ENCODE peak calls at places on chromosome 19, in five cellular contexts. C, J, F, M and G are unnamed samples.
A peak's percentile ranks its signal among the peaks of the same experiment; 100 is the strongest.

GRCh38 chr19:16928916-16929315 is 40.1 kb downstream of the F2RL3 start:
- DNase-seq in C (no peak), J (no peak), F (no peak), M (no peak), G (no peak)

GRCh38 chr19:36627057-36627456 is 21.9 kb downstream of the ZNF382 start:
- DNase-seq in C (no peak), J (no peak), F (no peak), M (no peak), G (no peak)

GRCh38 chr19:15249912-15250634 is 17.8 kb upstream of the EPHX3 start:
- DNase-seq in C (no peak), J (no peak), F (peak; percentile 92), M (peak; percentile 92), G (peak; percentile 78)

GRCh38 chr19:16034180-16034579 is 42.1 kb upstream of the TPM4 start:
- DNase-seq in C (no peak), J (no peak), F (no peak), M (no peak), G (no peak)

GRCh38 chr19:1308718-1309117 is 23.0 kb downstream of the EFNA2 start:
- DNase-seq in C (no peak), J (no peak), F (no peak), M (no peak), G (no peak)

GRCh38 chr19:41413947-41414346 is 13.2 kb downstream of the B3GNT8 start:
- DNase-seq in C (no peak), J (no peak), F (no peak), M (no peak), G (no peak)

GRCh38 chr19:57028804-57029525 is 90.8 kb upstream of the USP29 start:
- DNase-seq in C (no peak), J (no peak), F (no peak), M (no peak), G (no peak)

GRCh38 chr19:36340786-36341386 is 38.1 kb downstream of the ZFP14 start:
- DNase-seq in C (no peak), J (no peak), F (no peak), M (no peak), G (no peak)

GRCh38 chr19:53328967-53329366 is 4.6 kb upstream of the ZNF845 start:
- DNase-seq in C (no peak), J (peak; percentile 34), F (peak; percentile 51), M (peak; percentile 3), G (no peak)

GRCh38 chr19:3620817-3621547 is 5.6 kb downstream of the CACTIN start:
- DNase-seq in C (no peak), J (no peak), F (no peak), M (no peak), G (no peak)

GRCh38 chr19:51808333-51808986 is 13.5 kb downstream of the FPR3 start:
- DNase-seq in C (no peak), J (no peak), F (peak; percentile 79), M (peak; percentile 18), G (no peak)

GRCh38 chr19:42271861-42272534 is 2.9 kb downstream of the CIC start:
- DNase-seq in C (no peak), J (no peak), F (no peak), M (no peak), G (no peak)

GRCh38 chr19:55112246-55112780 is 5.1 kb downstream of the PPP1R12C start:
- DNase-seq in C (no peak), J (no peak), F (no peak), M (no peak), G (no peak)

GRCh38 chr19:29378126-29378525 is 147.7 kb upstream of the VSTM2B start:
- DNase-seq in C (no peak), J (no peak), F (no peak), M (no peak), G (no peak)

GRCh38 chr19:31126236-31126635 is 223.0 kb downstream of the TSHZ3 start:
- DNase-seq in C (no peak), J (no peak), F (no peak), M (peak; percentile 50), G (no peak)

GRCh38 chr19:33505823-33506222 is 15.8 kb downstream of the PEPD start:
- DNase-seq in C (no peak), J (no peak), F (no peak), M (no peak), G (no peak)

DNA sequence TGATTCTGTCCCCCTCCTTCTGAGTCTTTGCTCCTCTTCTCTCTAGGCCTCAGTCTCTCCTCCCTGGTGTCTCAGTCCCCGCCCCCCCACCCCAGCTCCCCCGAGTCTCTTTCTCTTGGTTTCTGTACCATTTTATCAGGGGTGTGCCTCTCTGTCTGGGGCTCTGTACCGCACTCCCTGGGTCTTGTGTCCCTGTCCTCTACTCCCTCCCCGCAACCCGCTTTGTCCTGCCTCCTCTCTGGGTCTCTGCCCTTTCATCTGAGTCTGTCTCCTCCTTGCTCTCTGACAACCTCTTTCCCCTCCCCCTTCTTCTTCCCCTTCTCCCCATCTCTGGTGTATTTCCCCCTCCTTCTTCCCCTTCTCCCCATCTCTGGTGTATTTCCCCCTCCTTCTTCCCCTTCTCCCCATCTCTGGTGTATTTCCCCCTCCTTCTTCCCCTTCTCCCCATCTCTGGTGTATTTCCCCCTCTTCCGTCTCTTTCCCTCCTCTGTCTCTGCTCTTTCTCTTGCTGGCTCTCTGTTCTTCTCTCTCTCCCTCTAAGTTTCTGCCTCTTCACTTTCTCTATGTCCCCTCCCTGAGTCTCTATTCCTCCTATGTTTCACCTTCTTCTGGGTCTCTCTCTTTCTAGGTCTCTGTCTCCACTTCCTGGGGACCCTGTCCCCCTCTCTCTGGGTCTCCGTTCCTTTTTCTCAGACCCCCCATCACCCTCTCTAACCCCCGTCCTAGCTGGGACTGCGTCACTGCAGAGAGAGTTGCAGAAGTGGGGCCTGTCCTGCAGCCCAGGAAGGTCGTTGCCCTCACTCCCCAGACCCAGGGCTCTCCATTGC is 2.2 kb upstream of the KCNC3 start:
- DNase-seq in C (no peak), J (no peak), F (no peak), M (no peak), G (no peak)
- H3K4me3 ChIP-seq in C (no peak overlapping the region), J (peak overlapping the region; percentile 48), F (no peak overlapping the region), M (no peak overlapping the region), G (no peak overlapping the region)

GRCh38 chr19:48867119-48867921 is 1.1 kb downstream of the PLEKHA4 start:
- DNase-seq in C (no peak), J (no peak), F (no peak), M (no peak), G (no peak)

GRCh38 chr19:48868196-48868886 is at the start of gene PLEKHA4:
- DNase-seq in C (no peak), J (no peak), F (peak; percentile 50), M (peak; percentile 38), G (no peak)

GRCh38 chr19:48867922-48868195 is 558 bp downstream of the PLEKHA4 start:
- DNase-seq in C (no peak), J (no peak), F (no peak), M (no peak), G (no peak)

GRCh38 chr19:48870048-48870447 is 1.6 kb upstream of the PLEKHA4 start:
- DNase-seq in C (no peak), J (no peak), F (no peak), M (no peak), G (no peak)

DNA sequence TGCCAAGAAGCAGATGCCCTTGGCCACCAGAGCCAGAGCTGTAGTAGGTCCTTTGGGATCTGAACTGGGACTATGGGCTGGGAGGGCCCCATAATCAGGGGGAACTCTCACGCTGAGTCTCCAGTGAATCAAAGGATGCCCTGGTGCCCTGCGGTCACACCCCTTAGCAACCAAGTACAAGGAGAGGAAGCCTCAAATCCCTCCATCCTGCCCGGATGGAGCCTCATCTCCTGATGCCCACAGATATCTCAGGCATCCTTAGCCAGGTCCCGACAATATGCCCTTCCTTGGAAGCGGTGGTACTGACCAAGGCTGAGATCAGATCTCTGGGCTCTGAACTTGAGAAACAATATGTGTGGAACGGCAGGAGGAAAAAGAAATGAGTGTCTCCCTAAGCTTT is 1.7 kb downstream of the PLEKHA4 start:
- DNase-seq in C (no peak), J (no peak), F (no peak), M (no peak), G (no peak)
- H3K4me3 ChIP-seq in C (no peak overlapping the region), J (peak overlapping the region; percentile 44), F (no peak overlapping the region), M (no peak overlapping the region), G (no peak overlapping the region)

DNA sequence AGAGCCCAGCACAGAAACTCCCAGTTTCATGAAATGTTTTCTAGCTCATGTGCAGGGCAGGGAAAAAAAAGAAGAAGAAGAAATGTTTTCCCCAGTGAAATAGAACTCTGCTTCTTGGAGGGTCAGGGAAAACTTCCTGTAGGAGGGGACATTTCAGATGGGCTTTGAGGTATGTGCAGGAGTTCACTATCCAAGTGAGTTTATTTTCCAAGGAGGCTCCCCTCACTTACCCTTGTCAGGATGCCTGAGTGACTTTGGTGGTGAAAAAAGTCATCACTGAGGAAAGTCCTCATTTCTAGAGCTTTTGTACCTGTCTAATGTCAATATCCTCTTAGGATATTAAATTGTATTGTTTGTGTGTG is 644 bp upstream of the C3 start:
- DNase-seq in C (no peak), J (no peak), F (no peak), M (no peak), G (no peak)
- H3K4me3 ChIP-seq in C (no peak overlapping the region), J (no peak overlapping the region), F (no peak overlapping the region), M (no peak overlapping the region), G (no peak overlapping the region)

GRCh38 chr19:7874857-7875393 is 735 bp upstream of the PRR36 start:
- DNase-seq in C (no peak), J (no peak), F (no peak), M (no peak), G (no peak)
- H3K4me3 ChIP-seq in C (no peak overlapping the region), J (peak overlapping the region; percentile 33), F (no peak overlapping the region), M (no peak overlapping the region), G (no peak overlapping the region)

GRCh38 chr19:35124098-35125060 is 8.8 kb downstream of the FXYD3 start:
- DNase-seq in C (peak; percentile 83), J (peak; percentile 95), F (peak; percentile 93), M (peak; percentile 88), G (peak; percentile 65)
- H3K4me3 ChIP-seq in C (peak overlapping the region; percentile 40), J (peak overlapping the region; percentile 58), F (peak overlapping the region; percentile 67), M (peak overlapping the region; percentile 62), G (peak overlapping the region; percentile 47)

GRCh38 chr19:48644839-48645651 is 942 bp downstream of the CA11 start:
- DNase-seq in C (peak; percentile 80), J (no peak), F (peak; percentile 78), M (peak; percentile 74), G (no peak)
- H3K4me3 ChIP-seq in C (peak overlapping the region; percentile 85), J (peak overlapping the region; percentile 63), F (no peak overlapping the region), M (peak overlapping the region; percentile 42), G (peak overlapping the region; percentile 52)

GRCh38 chr19:19539738-19540703 is 2.0 kb downstream of the CILP2 start:
- DNase-seq in C (peak; percentile 51), J (no peak), F (peak; percentile 50), M (peak; percentile 62), G (no peak)
- H3K4me3 ChIP-seq in C (no peak overlapping the region), J (peak overlapping the region; percentile 4), F (no peak overlapping the region), M (no peak overlapping the region), G (no peak overlapping the region)

GRCh38 chr19:5850189-5850588 is 1.1 kb downstream of the FUT3 start:
- DNase-seq in C (no peak), J (no peak), F (no peak), M (no peak), G (no peak)

GRCh38 chr19:5851302-5851701 is at the start of gene FUT3:
- DNase-seq in C (no peak), J (no peak), F (no peak), M (no peak), G (no peak)

GRCh38 chr19:5850743-5851293 is 431 bp downstream of the FUT3 start:
- DNase-seq in C (no peak), J (no peak), F (peak; percentile 75), M (peak; percentile 55), G (peak; percentile 23)
- H3K4me3 ChIP-seq in C (no peak overlapping the region), J (no peak overlapping the region), F (no peak overlapping the region), M (no peak overlapping the region), G (no peak overlapping the region)